ENCODE peak calls at places on chromosomes 3 and 15, in seven cellular contexts. V, Q, X, L, B, N and C are unnamed samples.

GRCh38 chr3:25823314-25823713 is 33.4 kb downstream of the OXSM start:
- ATAC-seq in V (no peak), Q (no peak), X (no peak), L (no peak), B (no peak), N (no peak), C (no peak)

GRCh38 chr15:81182746-81183402 is 13.8 kb upstream of the IL16 start:
- ATAC-seq in V (no peak), Q (peak), X (peak), L (no peak), B (peak), N (peak), C (no peak)

GRCh38 chr3:175312766-175313165 is 453.6 kb downstream of the NAALADL2 start:
- ATAC-seq in V (no peak), Q (no peak), X (no peak), L (no peak), B (no peak), N (no peak), C (no peak)

GRCh38 chr15:33955945-33956344 is 12.4 kb upstream of the CHRM5 start:
- ATAC-seq in V (no peak), Q (peak), X (no peak), L (no peak), B (no peak), N (no peak), C (no peak)

GRCh38 chr3:150635526-150635925 is 32.4 kb downstream of the SELENOT start:
- ATAC-seq in V (peak), Q (no peak), X (no peak), L (no peak), B (no peak), N (peak), C (peak)

GRCh38 chr15:69164807-69165636 is 4.6 kb downstream of the GLCE start:
- ATAC-seq in V (no peak), Q (no peak), X (no peak), L (no peak), B (no peak), N (no peak), C (no peak)

GRCh38 chr3:127777332-127777731 is 45.0 kb downstream of the MGLL start:
- ATAC-seq in V (no peak), Q (no peak), X (no peak), L (peak), B (no peak), N (no peak), C (no peak)

GRCh38 chr3:36750737-36751136 is 13.6 kb downstream of the DCLK3 start:
- ATAC-seq in V (no peak), Q (no peak), X (no peak), L (no peak), B (peak), N (no peak), C (no peak)

GRCh38 chr15:92130244-92130643 is 263.4 kb upstream of the ST8SIA2 start:
- ATAC-seq in V (no peak), Q (no peak), X (no peak), L (no peak), B (no peak), N (no peak), C (no peak)

GRCh38 chr15:86336051-86336788 is 256.5 kb downstream of the AGBL1 start:
- ATAC-seq in V (no peak), Q (no peak), X (no peak), L (no peak), B (no peak), N (no peak), C (peak)

GRCh38 chr15:74807302-74807701 is 5.3 kb upstream of the LMAN1L start:
- ATAC-seq in V (no peak), Q (no peak), X (no peak), L (no peak), B (no peak), N (no peak), C (no peak)

GRCh38 chr15:100247228-100248225 is 94.2 kb downstream of the ADAMTS17 start:
- ATAC-seq in V (no peak), Q (no peak), X (no peak), L (no peak), B (no peak), N (no peak), C (no peak)

GRCh38 chr3:71865727-71866126 is 80.8 kb upstream of the PROK2 start:
- ATAC-seq in V (no peak), Q (no peak), X (no peak), L (no peak), B (no peak), N (no peak), C (peak)

GRCh38 chr3:10226293-10226692 is 22.0 kb upstream of the TATDN2 start:
- ATAC-seq in V (no peak), Q (no peak), X (no peak), L (no peak), B (no peak), N (no peak), C (no peak)

GRCh38 chr3:31925271-31925630 is 55.8 kb downstream of the OSBPL10 start:
- ATAC-seq in V (no peak), Q (no peak), X (no peak), L (no peak), B (no peak), N (no peak), C (no peak)

GRCh38 chr3:179268400-179269051 is 17.6 kb upstream of the KCNMB3 start:
- ATAC-seq in V (no peak), Q (no peak), X (no peak), L (no peak), B (no peak), N (no peak), C (no peak)

GRCh38 chr3:177966493-177966892 is 569.7 kb upstream of the KCNMB2 start:
- ATAC-seq in V (no peak), Q (no peak), X (no peak), L (no peak), B (no peak), N (no peak), C (no peak)

GRCh38 chr3:171813897-171814460 is 3.7 kb upstream of the PLD1 start:
- ATAC-seq in V (no peak), Q (no peak), X (no peak), L (no peak), B (no peak), N (no peak), C (peak)

GRCh38 chr15:32898414-32898813 is 180.6 kb downstream of the GREM1 start:
- ATAC-seq in V (no peak), Q (no peak), X (no peak), L (no peak), B (no peak), N (no peak), C (no peak)

GRCh38 chr3:89572261-89572660 is 464.8 kb downstream of the EPHA3 start:
- ATAC-seq in V (no peak), Q (no peak), X (no peak), L (no peak), B (no peak), N (no peak), C (no peak)

GRCh38 chr15:62649793-62650420 is 392.6 kb upstream of the TPM1 start:
- ATAC-seq in V (no peak), Q (peak), X (no peak), L (no peak), B (no peak), N (no peak), C (peak)

GRCh38 chr3:127590282-127590592 is 296 bp downstream of the TPRA1 start:
- ATAC-seq in V (peak), Q (peak), X (peak), L (peak), B (peak), N (peak), C (peak)

GRCh38 chr3:133905376-133905775 is 9.7 kb upstream of the RAB6B start:
- ATAC-seq in V (no peak), Q (no peak), X (no peak), L (no peak), B (no peak), N (no peak), C (no peak)

GRCh38 chr3:148873270-148873927 is 8.3 kb downstream of the CPA3 start:
- ATAC-seq in V (no peak), Q (no peak), X (no peak), L (no peak), B (no peak), N (no peak), C (no peak)

GRCh38 chr3:134376385-134376765 is 2.1 kb upstream of the AMOTL2 start:
- ATAC-seq in V (no peak), Q (no peak), X (no peak), L (no peak), B (no peak), N (no peak), C (no peak)

GRCh38 chr15:59649603-59650002 is 7.7 kb downstream of the GTF2A2 start:
- ATAC-seq in V (no peak), Q (no peak), X (no peak), L (no peak), B (no peak), N (no peak), C (no peak)

GRCh38 chr15:40093224-40093842 is 15.3 kb downstream of the BMF start:
- ATAC-seq in V (no peak), Q (no peak), X (no peak), L (peak), B (no peak), N (peak), C (no peak)

GRCh38 chr15:98965597-98965996 is 42.0 kb downstream of the PGPEP1L start:
- ATAC-seq in V (no peak), Q (no peak), X (no peak), L (no peak), B (no peak), N (no peak), C (no peak)

GRCh38 chr3:4314688-4315087 is 11.5 kb downstream of the SETMAR start:
- ATAC-seq in V (no peak), Q (no peak), X (no peak), L (no peak), B (no peak), N (no peak), C (no peak)

GRCh38 chr3:45904931-45905330 is 18.6 kb downstream of the CCR9 start:
- ATAC-seq in V (no peak), Q (no peak), X (no peak), L (no peak), B (no peak), N (no peak), C (peak)

GRCh38 chr3:183411216-183411922 is 17.1 kb downstream of the MCF2L2 start:
- ATAC-seq in V (no peak), Q (no peak), X (peak), L (no peak), B (peak), N (no peak), C (no peak)

GRCh38 chr3:142263126-142263525 is 37.7 kb upstream of the GK5 start:
- ATAC-seq in V (no peak), Q (no peak), X (no peak), L (no peak), B (no peak), N (no peak), C (peak)

GRCh38 chr3:126521122-126521891 is 2.6 kb upstream of the CHST13 start:
- ATAC-seq in V (no peak), Q (no peak), X (no peak), L (no peak), B (no peak), N (no peak), C (no peak)

GRCh38 chr15:80403712-80404056 is 498 bp upstream of the ARNT2 start:
- ATAC-seq in V (no peak), Q (peak), X (peak), L (peak), B (no peak), N (peak), C (no peak)

GRCh38 chr3:136078421-136079364 is 113.2 kb downstream of the PPP2R3A start:
- ATAC-seq in V (no peak), Q (no peak), X (no peak), L (no peak), B (no peak), N (no peak), C (no peak)

GRCh38 chr15:73987646-73988045 is 4.4 kb downstream of the STOML1 start:
- ATAC-seq in V (no peak), Q (no peak), X (no peak), L (no peak), B (no peak), N (no peak), C (no peak)

GRCh38 chr15:63446260-63446659 is 58.1 kb upstream of the USP3 start:
- ATAC-seq in V (no peak), Q (no peak), X (no peak), L (no peak), B (no peak), N (no peak), C (peak)